ENCODE peak calls at places on chromosomes 11 and 22, in eight cellular contexts. R is astrocyte; Q is testis; U is psoas muscle; E is heart right ventricle; A is PC-9; G is lung; L is CD8-positive, alpha-beta T cell. C is an unnamed sample.

GRCh38 chr11:95072948-95073347 is 6.2 kb downstream of the SRSF8 start:
- DNase-seq in R (no peak), Q (no peak), U (no peak), E (no peak), A (peak), G (no peak), L (no peak), C (no peak)

GRCh38 chr11:129292092-129292491 is 83.6 kb upstream of the BARX2 start:
- DNase-seq in R (no peak), Q (no peak), U (no peak), E (no peak), A (no peak), G (no peak), L (no peak), C (no peak)

GRCh38 chr11:118263694-118264567 is at the start of gene MPZL2:
- DNase-seq in R (no peak), Q (peak), U (no peak), E (peak), A (peak), G (peak), L (no peak), C (peak)

GRCh38 chr11:61507962-61508824 is at the start of gene LRRC10B:
- DNase-seq in R (no peak), Q (peak), U (no peak), E (no peak), A (peak), G (no peak), L (no peak), C (peak)

GRCh38 chr22:35380013-35380412 is 883 bp upstream of the HMOX1 start:
- DNase-seq in R (no peak), Q (no peak), U (no peak), E (no peak), A (peak), G (no peak), L (no peak), C (no peak)

GRCh38 chr11:95297680-95298452 is 66.9 kb upstream of the SESN3 start:
- DNase-seq in R (no peak), Q (no peak), U (no peak), E (no peak), A (no peak), G (no peak), L (no peak), C (peak)

GRCh38 chr11:9799901-9800300 is 136.0 kb downstream of the SWAP70 start:
- DNase-seq in R (no peak), Q (no peak), U (no peak), E (no peak), A (no peak), G (no peak), L (no peak), C (peak)

GRCh38 chr22:38317237-38317994 is at the start of gene CSNK1E:
- DNase-seq in R (peak), Q (peak), U (peak), E (peak), A (peak), G (peak), L (peak), C (peak)

DNA sequence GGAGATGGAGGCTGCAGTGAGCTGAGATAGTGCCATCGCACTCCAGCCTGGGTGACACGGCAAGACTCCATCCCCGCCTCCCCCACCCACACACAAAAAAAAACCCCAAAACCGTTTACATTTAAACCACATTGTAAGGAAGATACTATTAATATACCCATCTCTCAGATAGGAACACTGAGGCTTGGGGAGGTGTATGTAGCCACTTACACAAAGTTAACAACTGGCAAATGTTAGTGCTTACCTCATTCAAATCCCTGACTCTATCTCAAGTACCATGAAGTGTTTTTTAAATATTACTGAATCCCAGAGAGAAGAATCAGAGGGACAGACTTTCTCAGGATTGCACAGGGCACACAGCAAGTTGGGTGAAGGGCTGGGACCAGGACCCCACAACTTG is 164.5 kb downstream of the MIAT start:
- DNase-seq in R (no peak), Q (no peak), U (no peak), E (no peak), A (no peak), G (no peak), L (no peak), C (no peak)
- H3K27ac ChIP-seq in R (no peak), Q (no peak), U (no peak), E (no peak), A (no peak), G (no peak), L (no peak), C (no peak)

GRCh38 chr11:46346886-46347636 is at the start of gene DGKZ:
- DNase-seq in R (peak), Q (peak), U (peak), E (peak), A (peak), G (peak), L (peak), C (peak)

GRCh38 chr11:46348566-46348981 is 1.3 kb downstream of the DGKZ start:
- DNase-seq in R (no peak), Q (no peak), U (no peak), E (no peak), A (no peak), G (no peak), L (no peak), C (no peak)

GRCh38 chr11:46350695-46351094 is 3.4 kb downstream of the DGKZ start:
- DNase-seq in R (no peak), Q (no peak), U (no peak), E (no peak), A (no peak), G (no peak), L (no peak), C (no peak)

GRCh38 chr11:46347637-46348311 is 511 bp downstream of the DGKZ start:
- DNase-seq in R (no peak), Q (no peak), U (peak), E (no peak), A (no peak), G (no peak), L (no peak), C (no peak)

GRCh38 chr11:46348986-46349401 is 1.7 kb downstream of the DGKZ start:
- DNase-seq in R (no peak), Q (no peak), U (no peak), E (no peak), A (no peak), G (no peak), L (no peak), C (no peak)
- TF ChIP-seq CTCF in R (no peak), Q (no peak), U (no peak), E (no peak), A (no peak), G (no peak), L (no peak), C (no peak)

GRCh38 chr11:108220721-108221346 is 1.6 kb downstream of the NPAT start:
- DNase-seq in R (no peak), Q (no peak), U (no peak), E (no peak), A (no peak), G (no peak), L (no peak), C (no peak)
- H3K27ac ChIP-seq in R (peak), Q (peak), U (peak), E (peak), A (peak), G (no peak), L (peak), C (peak)

GRCh38 chr22:37225481-37225880 is 13.2 kb upstream of the SSTR3 start:
- DNase-seq in R (no peak), Q (no peak), U (no peak), E (no peak), A (no peak), G (no peak), L (no peak), C (no peak)
- TF ChIP-seq CTCF in R (no peak), Q (no peak), U (no peak), E (no peak), A (peak), G (no peak), L (no peak), C (no peak)

DNA sequence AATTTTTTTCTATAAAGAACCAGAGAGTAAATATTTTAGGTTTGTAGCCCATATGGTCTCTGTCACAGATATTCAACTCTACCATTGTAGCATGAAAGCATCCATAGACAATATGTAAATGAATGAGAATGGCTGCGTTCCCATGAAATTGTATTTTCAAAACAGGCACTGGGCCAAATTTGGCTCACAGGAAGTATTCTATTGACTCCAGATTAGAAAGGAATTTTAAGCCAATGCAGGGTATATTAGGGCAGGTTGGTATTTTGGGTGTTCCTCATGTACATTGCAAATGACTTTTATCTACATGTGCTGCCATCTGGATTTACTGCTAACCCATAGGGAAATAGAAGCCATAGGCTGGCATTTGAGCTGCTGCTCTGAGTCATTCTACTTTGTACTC is 35.1 kb upstream of the PDGFD start:
- DNase-seq in R (no peak), Q (no peak), U (no peak), E (no peak), A (no peak), G (no peak), L (no peak), C (no peak)
- H3K27ac ChIP-seq in R (no peak), Q (no peak), U (no peak), E (no peak), A (no peak), G (no peak), L (no peak), C (no peak)

C was measured in thyroid gland.